ENCODE peak calls at places on chromosomes 7 and 10, in seven cellular contexts. Q is neural progenitor cell, H is esophagus squamous epithelium, L is lower lobe of right lung, O is OCI-LY7, S is right cardiac atrium, K is tibial artery. P is an unnamed sample. For H3K4me1, the result is how much of the 10 kb centered on the place peaks cover.

GRCh38 chr10:97898429-97898828 is 48.8 kb downstream of the GOLGA7B start:
- DNase-seq in Q (no peak), H (no peak), L (peak), O (no peak), S (no peak), K (no peak), P (peak)

GRCh38 chr7:153590571-153590970 is 461.6 kb upstream of the DPP6 start:
- DNase-seq in Q (no peak), H (no peak), L (no peak), O (no peak), S (no peak), K (no peak), P (no peak)

GRCh38 chr7:6430974-6431373 is 16.8 kb downstream of the DAGLB start:
- DNase-seq in Q (no peak), H (no peak), L (no peak), O (no peak), S (no peak), K (no peak), P (no peak)

GRCh38 chr10:79254333-79255006 is 92.8 kb upstream of the PPIF start:
- DNase-seq in Q (no peak), H (no peak), L (no peak), O (no peak), S (no peak), K (no peak), P (no peak)

GRCh38 chr10:29637537-29637936 is 2.8 kb upstream of the SVIL start:
- DNase-seq in Q (no peak), H (no peak), L (no peak), O (no peak), S (no peak), K (no peak), P (no peak)

GRCh38 chr7:50307368-50308012 is 3.0 kb downstream of the IKZF1 start:
- DNase-seq in Q (peak), H (no peak), L (no peak), O (peak), S (no peak), K (no peak), P (no peak)

GRCh38 chr7:116780966-116781365 is 81.4 kb upstream of the CAPZA2 start:
- DNase-seq in Q (peak), H (no peak), L (peak), O (no peak), S (no peak), K (no peak), P (no peak)

GRCh38 chr10:124574456-124575070 is 112.9 kb downstream of the LHPP start:
- DNase-seq in Q (no peak), H (no peak), L (peak), O (no peak), S (no peak), K (peak), P (peak)

GRCh38 chr7:16851829-16852228 is 30.0 kb downstream of the AGR3 start:
- DNase-seq in Q (peak), H (no peak), L (no peak), O (no peak), S (no peak), K (no peak), P (no peak)

GRCh38 chr10:35986756-35987467 is 344.8 kb upstream of the FZD8 start:
- DNase-seq in Q (no peak), H (no peak), L (no peak), O (no peak), S (no peak), K (no peak), P (no peak)

GRCh38 chr10:30736685-30737232 is 107.2 kb upstream of the LYZL2 start:
- DNase-seq in Q (no peak), H (no peak), L (no peak), O (no peak), S (no peak), K (peak), P (no peak)

GRCh38 chr7:68470836-68471235 is 1127.4 kb upstream of the AUTS2 start:
- DNase-seq in Q (no peak), H (no peak), L (no peak), O (no peak), S (no peak), K (no peak), P (peak)

GRCh38 chr7:94444808-94445207 is 50.1 kb downstream of the COL1A2 start:
- DNase-seq in Q (peak), H (no peak), L (no peak), O (no peak), S (no peak), K (no peak), P (no peak)

GRCh38 chr7:4208586-4208985 is 473.5 kb upstream of the FOXK1 start:
- DNase-seq in Q (no peak), H (no peak), L (no peak), O (no peak), S (peak), K (peak), P (no peak)

GRCh38 chr7:99036531-99037175 is 107.3 kb downstream of the SMURF1 start:
- DNase-seq in Q (peak), H (no peak), L (no peak), O (peak), S (peak), K (peak), P (no peak)

GRCh38 chr7:54069843-54070242 is 472.3 kb upstream of the VSTM2A start:
- DNase-seq in Q (no peak), H (no peak), L (no peak), O (no peak), S (no peak), K (no peak), P (no peak)

GRCh38 chr10:131729361-131729760 is 171.4 kb upstream of the PPP2R2D start:
- DNase-seq in Q (peak), H (no peak), L (no peak), O (no peak), S (no peak), K (no peak), P (no peak)

GRCh38 chr7:148336411-148336810 is 254.2 kb upstream of the C7orf33 start:
- DNase-seq in Q (no peak), H (no peak), L (no peak), O (no peak), S (no peak), K (no peak), P (no peak)

GRCh38 chr10:103660364-103661197 is 167.1 kb downstream of the NEURL1 start:
- DNase-seq in Q (no peak), H (no peak), L (peak), O (no peak), S (peak), K (peak), P (peak)

GRCh38 chr10:103661951-103662405 is 168.5 kb downstream of the NEURL1 start:
- DNase-seq in Q (no peak), H (no peak), L (no peak), O (no peak), S (no peak), K (no peak), P (no peak)

GRCh38 chr10:103658049-103658577 is 164.6 kb downstream of the NEURL1 start:
- DNase-seq in Q (no peak), H (no peak), L (no peak), O (no peak), S (peak), K (no peak), P (no peak)

GRCh38 chr10:103661198-103661950 is 167.9 kb downstream of the NEURL1 start:
- DNase-seq in Q (peak), H (no peak), L (peak), O (no peak), S (peak), K (peak), P (peak)

DNA sequence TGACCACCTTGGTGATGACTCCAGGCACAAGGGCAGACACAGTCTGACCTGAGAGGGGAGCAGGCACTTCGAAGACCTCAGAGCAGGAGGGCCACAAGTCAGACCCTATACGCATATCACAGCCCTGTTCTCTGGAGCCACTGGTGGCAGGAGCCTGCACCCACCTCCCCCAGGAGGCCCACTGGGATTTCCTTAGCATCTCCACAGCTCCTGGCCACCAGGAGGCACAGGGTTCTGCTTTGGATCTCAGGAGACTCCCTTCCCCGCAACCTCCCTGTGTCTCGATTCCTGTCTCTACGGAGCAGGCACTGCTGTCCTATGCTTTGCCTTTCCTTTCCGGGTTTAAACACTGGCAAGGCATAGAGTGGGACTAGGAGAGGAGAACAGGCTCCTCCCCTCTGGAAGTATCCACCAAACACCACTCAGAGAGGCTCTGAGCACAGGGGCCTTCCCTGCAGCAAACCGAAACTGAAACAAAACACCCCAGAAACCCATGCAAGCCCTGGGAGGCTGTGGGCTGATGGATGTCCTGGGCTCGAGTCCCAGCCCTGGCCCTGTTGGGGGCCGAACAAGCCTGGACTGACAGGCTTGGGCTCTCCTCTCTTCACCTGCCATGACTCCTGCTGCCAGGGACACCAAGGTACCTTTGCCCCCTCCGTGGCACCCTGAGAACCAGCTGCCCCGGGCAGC is 166.3 kb downstream of the NEURL1 start:
- DNase-seq in Q (peak), H (no peak), L (peak), O (no peak), S (peak), K (peak), P (peak)
- H3K4me3 ChIP-seq in Q (no peak), H (peak), L (peak), O (no peak), S (peak), K (peak), P (peak)

GRCh38 chr10:49182776-49183175 is 5.4 kb downstream of the TMEM273 start:
- DNase-seq in Q (no peak), H (no peak), L (no peak), O (no peak), S (no peak), K (no peak), P (no peak)

GRCh38 chr10:49177391-49178355 is 10.5 kb downstream of the TMEM273 start:
- DNase-seq in Q (no peak), H (no peak), L (no peak), O (no peak), S (peak), K (peak), P (no peak)

GRCh38 chr10:49176310-49177268 is 11.6 kb downstream of the TMEM273 start:
- DNase-seq in Q (no peak), H (no peak), L (no peak), O (no peak), S (no peak), K (peak), P (no peak)

GRCh38 chr10:49178489-49179471 is 9.4 kb downstream of the TMEM273 start:
- DNase-seq in Q (no peak), H (no peak), L (no peak), O (no peak), S (no peak), K (no peak), P (no peak)

DNA sequence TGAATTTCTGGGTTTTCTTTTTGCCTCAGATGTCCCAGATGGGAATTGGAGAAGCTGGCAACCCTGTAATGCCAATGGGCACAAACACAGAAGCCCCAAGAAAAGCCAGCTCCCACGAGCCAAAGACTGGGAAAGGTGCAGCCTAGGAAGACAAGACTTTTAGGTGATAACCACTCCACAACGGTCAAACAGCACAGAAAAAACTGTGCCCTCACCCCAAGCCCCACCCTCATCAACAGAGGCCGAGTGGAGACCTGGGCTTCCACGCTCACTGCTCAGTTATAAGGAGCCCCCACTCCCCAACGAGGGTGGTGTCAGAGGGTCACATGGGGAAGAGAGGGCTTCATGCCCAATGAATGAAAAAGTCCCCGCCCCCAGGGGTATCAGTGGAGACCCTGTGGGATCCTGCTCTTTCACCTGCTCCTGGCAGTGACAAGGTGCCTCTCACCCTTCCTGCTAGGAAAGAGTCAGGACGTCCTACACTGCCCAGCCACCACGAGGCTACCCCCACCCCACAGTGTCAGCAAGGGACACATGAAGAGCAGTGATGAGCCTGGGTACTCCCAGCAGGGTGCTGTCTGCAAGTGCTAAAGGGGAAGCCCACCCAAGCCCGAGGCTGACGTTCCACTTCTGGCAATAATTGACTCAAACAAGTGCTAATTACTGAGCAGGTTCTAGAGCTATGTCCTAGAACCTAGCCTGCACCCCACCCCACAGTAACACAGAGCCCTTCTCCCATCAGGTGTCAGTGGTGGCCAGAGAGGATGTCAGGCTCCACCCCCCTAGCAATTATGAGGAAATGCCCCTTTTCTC is 8.3 kb downstream of the TMEM273 start:
- DNase-seq in Q (no peak), H (no peak), L (no peak), O (no peak), S (no peak), K (peak), P (no peak)
- H3K4me1 ChIP-seq in Q (under half), H (under half), L (half or more), O (under half), S (under half), K (under half), P (under half)

GRCh38 chr7:1252543-1253090 is 19.9 kb downstream of the UNCX start:
- DNase-seq in Q (peak), H (no peak), L (peak), O (no peak), S (peak), K (no peak), P (peak)
- H3K27ac ChIP-seq in Q (no peak), H (no peak), L (no peak), O (no peak), S (no peak), K (no peak), P (no peak)

GRCh38 chr7:15081891-15082290 is 179.3 kb upstream of the DGKB start:
- DNase-seq in Q (no peak), H (no peak), L (no peak), O (no peak), S (no peak), K (no peak), P (no peak)

GRCh38 chr7:15084368-15084767 is 181.8 kb upstream of the DGKB start:
- DNase-seq in Q (no peak), H (no peak), L (no peak), O (no peak), S (no peak), K (no peak), P (no peak)

GRCh38 chr7:15085361-15085760 is 182.8 kb upstream of the DGKB start:
- DNase-seq in Q (no peak), H (no peak), L (no peak), O (no peak), S (no peak), K (no peak), P (no peak)

GRCh38 chr7:15086882-15087281 is 184.3 kb upstream of the DGKB start:
- DNase-seq in Q (no peak), H (no peak), L (no peak), O (no peak), S (no peak), K (no peak), P (no peak)

GRCh38 chr7:15086171-15086745 is 183.7 kb upstream of the DGKB start:
- DNase-seq in Q (no peak), H (no peak), L (no peak), O (no peak), S (no peak), K (no peak), P (no peak)
- H3K4me3 ChIP-seq in Q (no peak), H (no peak), L (no peak), O (no peak), S (no peak), K (no peak), P (no peak)

GRCh38 chr10:101940916-101941315 is 97.3 kb upstream of the KCNIP2 start:
- DNase-seq in Q (no peak), H (no peak), L (no peak), O (no peak), S (no peak), K (no peak), P (no peak)
- H3K4me1 ChIP-seq in Q (under half), H (under half), L (under half), O (under half), S (under half), K (under half), P (under half)

GRCh38 chr10:101830322-101831168 is 12.3 kb upstream of the OGA start:
- DNase-seq in Q (peak), H (peak), L (peak), O (peak), S (peak), K (peak), P (peak)

GRCh38 chr10:101833466-101833865 is 10.1 kb downstream of the KCNIP2 start:
- DNase-seq in Q (no peak), H (no peak), L (no peak), O (no peak), S (no peak), K (no peak), P (no peak)

GRCh38 chr10:101828734-101829551 is 10.7 kb upstream of the OGA start:
- DNase-seq in Q (no peak), H (no peak), L (peak), O (no peak), S (peak), K (no peak), P (peak)

GRCh38 chr10:101829561-101830315 is 11.5 kb upstream of the OGA start:
- DNase-seq in Q (peak), H (no peak), L (peak), O (peak), S (peak), K (no peak), P (peak)

DNA sequence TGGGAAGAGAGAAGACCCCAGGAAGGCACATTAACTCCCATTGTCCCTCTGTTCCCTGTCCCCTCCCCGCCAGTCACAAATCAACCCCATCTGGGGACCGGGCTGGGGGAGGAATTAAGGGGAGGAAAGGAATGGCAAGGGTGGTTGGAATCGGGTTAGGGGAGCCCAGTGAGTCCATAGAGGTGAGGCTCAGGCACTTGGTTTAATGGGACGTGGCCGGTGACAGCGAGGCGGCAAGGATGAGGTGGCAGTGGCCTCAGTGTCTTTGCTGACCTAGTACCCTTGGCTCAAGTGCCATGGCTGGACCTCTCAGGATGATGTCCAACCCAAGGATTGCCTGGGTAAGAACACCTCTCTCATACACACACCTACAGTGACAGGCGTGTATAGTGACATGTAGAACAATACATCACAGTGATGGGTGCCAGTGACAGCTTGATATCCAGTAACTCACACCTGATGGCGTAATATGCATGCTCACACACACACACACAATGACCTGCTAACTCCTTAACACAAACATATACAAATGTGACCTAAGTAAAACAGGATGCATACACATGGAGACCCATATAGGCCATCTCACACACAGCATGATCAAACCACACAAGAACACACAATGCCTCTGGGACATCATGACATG is 12.3 kb downstream of the KCNIP2 start:
- DNase-seq in Q (no peak), H (no peak), L (peak), O (no peak), S (no peak), K (no peak), P (peak)
- H3K27ac ChIP-seq in Q (no peak), H (peak), L (peak), O (peak), S (peak), K (peak), P (peak)

GRCh38 chr10:110805292-110805691 is 66.4 kb upstream of the PDCD4 start:
- DNase-seq in Q (no peak), H (no peak), L (no peak), O (no peak), S (no peak), K (no peak), P (no peak)

GRCh38 chr10:110802090-110802489 is 69.6 kb upstream of the PDCD4 start:
- DNase-seq in Q (no peak), H (no peak), L (no peak), O (no peak), S (no peak), K (no peak), P (no peak)

GRCh38 chr10:110803830-110804338 is 67.8 kb upstream of the PDCD4 start:
- DNase-seq in Q (peak), H (no peak), L (no peak), O (peak), S (peak), K (peak), P (no peak)

GRCh38 chr10:110803239-110803593 is 68.5 kb upstream of the PDCD4 start:
- DNase-seq in Q (no peak), H (no peak), L (no peak), O (peak), S (no peak), K (no peak), P (no peak)

GRCh38 chr10:110802551-110803238 is 69.0 kb upstream of the PDCD4 start:
- DNase-seq in Q (no peak), H (no peak), L (peak), O (peak), S (peak), K (peak), P (peak)
- H3K4me3 ChIP-seq in Q (no peak), H (no peak), L (no peak), O (peak), S (no peak), K (no peak), P (peak)

DNA sequence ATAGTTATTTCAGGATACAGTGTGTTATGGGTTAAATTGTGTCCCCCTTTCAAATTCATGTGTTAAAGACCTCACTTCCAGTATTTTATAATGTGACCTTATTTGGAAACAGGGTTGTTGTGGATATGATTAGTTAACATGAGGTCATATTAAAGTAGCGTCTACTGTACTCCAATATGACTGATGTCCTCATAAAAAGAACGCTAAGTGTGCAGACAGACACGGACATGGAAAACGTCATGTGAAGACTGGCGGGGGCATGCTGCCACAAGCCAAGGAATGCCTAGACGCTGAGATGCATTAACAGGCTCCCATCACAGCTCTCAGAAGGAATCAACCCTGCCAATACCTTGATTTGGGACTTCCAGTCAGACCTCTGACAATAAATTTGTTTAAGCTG is 1.5 kb upstream of the WDR37 start:
- DNase-seq in Q (no peak), H (no peak), L (no peak), O (no peak), S (no peak), K (no peak), P (no peak)
- H3K4me1 ChIP-seq in Q (under half), H (under half), L (half or more), O (under half), S (under half), K (under half), P (under half)

GRCh38 chr10:122044713-122045112 is 55.8 kb downstream of the TACC2 start:
- DNase-seq in Q (peak), H (no peak), L (no peak), O (no peak), S (no peak), K (peak), P (no peak)
- H3K27ac ChIP-seq in Q (peak), H (peak), L (no peak), O (no peak), S (peak), K (peak), P (no peak)

P was measured in kidney.